ENCODE peak calls at places on chromosomes 16 and 17, in four cellular contexts. X is K562, T is Panc1, U is HepG2. E is an unnamed sample.

GRCh38 chr16:82938108-82938507 is 311.3 kb downstream of the CDH13 start:
- DNase-seq in X (no peak), T (no peak), U (no peak), E (no peak)

GRCh38 chr17:6098466-6099180 is 28.4 kb downstream of the WSCD1 start:
- DNase-seq in X (no peak), T (no peak), U (no peak), E (no peak)

GRCh38 chr16:57647136-57647875 is 18.9 kb downstream of the ADGRG1 start:
- DNase-seq in X (no peak), T (no peak), U (no peak), E (no peak)

GRCh38 chr17:50889528-50890118 is 23.5 kb upstream of the TOB1 start:
- DNase-seq in X (no peak), T (no peak), U (peak), E (no peak)

GRCh38 chr17:250487-251300 is 69.2 kb upstream of the DOC2B start:
- DNase-seq in X (no peak), T (no peak), U (no peak), E (no peak)

GRCh38 chr17:74631468-74632195 is 8.1 kb upstream of the CD300E start:
- DNase-seq in X (no peak), T (no peak), U (no peak), E (no peak)

GRCh38 chr17:29573558-29573870 is 5.0 kb downstream of the TP53I13 start:
- DNase-seq in X (no peak), T (no peak), U (no peak), E (no peak)

GRCh38 chr16:79982356-79982755 is 381.8 kb upstream of the MAF start:
- DNase-seq in X (no peak), T (no peak), U (no peak), E (no peak)

GRCh38 chr17:74635418-74635817 is 11.9 kb upstream of the CD300E start:
- DNase-seq in X (no peak), T (no peak), U (no peak), E (no peak)

GRCh38 chr16:84115919-84116719 is 623 bp downstream of the MBTPS1 start:
- DNase-seq in X (no peak), T (no peak), U (peak), E (no peak)

GRCh38 chr17:3794890-3795757 is 5.9 kb downstream of the ITGAE start:
- DNase-seq in X (no peak), T (no peak), U (peak), E (no peak)

GRCh38 chr16:56603589-56603988 is 4.8 kb upstream of the MT2A start:
- DNase-seq in X (no peak), T (no peak), U (peak), E (peak)

GRCh38 chr16:75011634-75012307 is 12.9 kb downstream of the ZNRF1 start:
- DNase-seq in X (no peak), T (no peak), U (no peak), E (peak)

GRCh38 chr17:29590979-29591736 is 1.7 kb upstream of the GIT1 start:
- DNase-seq in X (peak), T (no peak), U (peak), E (peak)

GRCh38 chr16:66832190-66832589 is 1.4 kb upstream of the NAE1 start:
- DNase-seq in X (no peak), T (no peak), U (no peak), E (no peak)

GRCh38 chr16:66832661-66833305 is 2.0 kb upstream of the NAE1 start:
- DNase-seq in X (no peak), T (no peak), U (no peak), E (no peak)

GRCh38 chr16:66830422-66831404 is at the start of gene NAE1:
- DNase-seq in X (peak), T (peak), U (peak), E (peak)

DNA sequence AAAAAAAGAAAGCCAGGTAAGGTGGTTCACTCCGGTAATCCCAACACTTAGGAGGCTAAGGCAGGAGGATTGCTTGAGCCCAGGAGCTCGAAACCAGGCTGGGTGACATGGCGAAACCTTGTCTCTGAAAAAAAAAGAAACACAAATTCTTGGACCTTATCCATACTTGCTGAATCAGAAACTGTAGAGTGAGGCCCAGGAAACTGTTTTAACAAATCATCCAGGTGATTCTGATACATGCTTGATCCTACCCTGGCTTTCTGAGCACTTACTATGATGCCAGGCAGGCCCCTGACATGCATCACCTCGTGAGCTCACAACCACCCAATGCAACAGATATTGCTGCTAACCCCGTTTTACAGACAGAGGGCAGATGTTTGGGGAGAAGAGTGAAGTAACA is 4.0 kb upstream of the NAE1 start:
- DNase-seq in X (no peak), T (no peak), U (no peak), E (no peak)
- TF ChIP-seq TCF7L2 in X (no peak), T (no peak), U (no peak), E (no peak)

GRCh38 chr17:57636274-57636673 is 108.8 kb downstream of the CCDC182 start:
- DNase-seq in X (no peak), T (no peak), U (no peak), E (no peak)

GRCh38 chr17:57632294-57632693 is 112.8 kb downstream of the CCDC182 start:
- DNase-seq in X (no peak), T (no peak), U (no peak), E (no peak)

GRCh38 chr17:57633236-57633635 is 111.9 kb downstream of the CCDC182 start:
- DNase-seq in X (no peak), T (no peak), U (no peak), E (no peak)

GRCh38 chr17:57636985-57637667 is 108.0 kb downstream of the CCDC182 start:
- DNase-seq in X (no peak), T (no peak), U (no peak), E (no peak)

GRCh38 chr17:57634713-57635465 is 110.2 kb downstream of the CCDC182 start:
- DNase-seq in X (peak), T (no peak), U (no peak), E (peak)
- TF ChIP-seq TCF7L2 in X (no peak), T (no peak), U (no peak), E (no peak)

GRCh38 chr16:67720236-67720635 is 1.1 kb upstream of the GFOD2 start:
- DNase-seq in X (no peak), T (no peak), U (no peak), E (no peak)

GRCh38 chr16:67719778-67720144 is 645 bp upstream of the GFOD2 start:
- DNase-seq in X (peak), T (no peak), U (peak), E (no peak)

GRCh38 chr16:67726106-67727034 is 7.3 kb upstream of the GFOD2 start:
- DNase-seq in X (no peak), T (no peak), U (peak), E (no peak)

GRCh38 chr16:67723940-67724339 is 4.8 kb upstream of the GFOD2 start:
- DNase-seq in X (no peak), T (no peak), U (no peak), E (no peak)

GRCh38 chr16:67723151-67723915 is 4.2 kb upstream of the GFOD2 start:
- DNase-seq in X (no peak), T (no peak), U (no peak), E (no peak)
- TF ChIP-seq TCF7L2 in X (no peak), T (no peak), U (no peak), E (no peak)

GRCh38 chr17:1420163-1420562 is 20.1 kb upstream of the YWHAE start:
- DNase-seq in X (no peak), T (no peak), U (no peak), E (no peak)

GRCh38 chr17:1420981-1421380 is 21.0 kb upstream of the YWHAE start:
- DNase-seq in X (no peak), T (no peak), U (no peak), E (no peak)

GRCh38 chr17:1422907-1423306 is 22.9 kb upstream of the YWHAE start:
- DNase-seq in X (no peak), T (peak), U (no peak), E (no peak)

GRCh38 chr17:1421470-1421869 is 21.4 kb upstream of the YWHAE start:
- DNase-seq in X (no peak), T (no peak), U (no peak), E (no peak)

GRCh38 chr17:1423456-1424135 is 23.6 kb upstream of the YWHAE start:
- DNase-seq in X (no peak), T (no peak), U (no peak), E (no peak)
- TF ChIP-seq TCF7L2 in X (no peak), T (no peak), U (no peak), E (no peak)

GRCh38 chr16:28912558-28912957 is 12.5 kb downstream of the RABEP2 start:
- DNase-seq in X (peak), T (no peak), U (no peak), E (no peak)

GRCh38 chr16:28914325-28914724 is 10.7 kb downstream of the RABEP2 start:
- DNase-seq in X (peak), T (no peak), U (no peak), E (no peak)

GRCh38 chr16:28915181-28915580 is 9.9 kb downstream of the RABEP2 start:
- DNase-seq in X (no peak), T (peak), U (no peak), E (no peak)

GRCh38 chr16:28905800-28906372 is 19.2 kb downstream of the RABEP2 start:
- DNase-seq in X (no peak), T (no peak), U (no peak), E (no peak)

GRCh38 chr16:28910046-28911031 is 14.7 kb downstream of the RABEP2 start:
- DNase-seq in X (no peak), T (no peak), U (no peak), E (peak)
- TF ChIP-seq TCF7L2 in X (no peak), T (no peak), U (no peak), E (peak)

DNA sequence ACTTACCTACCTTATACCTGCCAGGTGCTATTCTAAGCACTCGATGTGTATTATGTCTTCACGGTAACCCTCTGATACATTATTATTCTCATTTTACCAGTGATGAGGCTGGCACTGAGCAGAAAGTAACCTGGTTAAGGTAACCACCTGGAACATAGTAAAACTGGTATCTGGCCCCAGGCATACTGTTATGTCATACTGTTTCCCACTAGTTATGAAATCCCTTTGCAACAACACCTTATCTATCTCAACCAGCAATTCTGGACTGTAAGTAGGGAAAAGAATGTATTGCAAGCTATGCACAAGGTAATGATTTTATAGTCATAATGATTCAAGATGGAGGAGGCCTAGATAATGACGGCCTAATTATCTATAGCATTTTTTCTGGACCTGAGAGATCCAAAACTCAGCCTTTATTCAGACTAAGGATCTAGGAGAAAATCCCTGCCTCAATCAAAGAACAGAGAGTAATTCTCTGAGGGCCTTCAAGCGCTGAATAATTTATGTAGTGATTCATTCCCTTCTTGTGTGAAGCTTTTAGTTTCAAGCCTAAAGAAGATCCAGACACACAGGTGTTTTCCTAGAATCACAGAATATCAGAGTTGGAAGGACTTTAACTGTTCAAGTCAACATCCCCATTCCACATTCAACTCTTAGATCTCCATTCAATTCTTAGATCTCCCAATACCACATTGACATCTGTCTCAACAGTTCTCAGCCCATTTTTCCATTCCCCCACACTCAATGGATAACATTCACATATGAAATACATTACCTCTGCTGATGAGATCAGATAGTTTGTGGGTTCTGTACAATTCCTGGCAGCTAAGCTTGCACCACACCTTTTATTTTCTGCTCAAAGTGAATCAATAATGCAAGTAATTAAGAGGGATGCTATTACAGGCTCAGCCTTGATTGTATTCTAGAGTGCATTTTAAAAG is 14.9 kb upstream of the MMD start:
- DNase-seq in X (no peak), T (no peak), U (no peak), E (no peak)
- TF ChIP-seq TCF7L2 in X (no peak), T (no peak), U (no peak), E (no peak)

GRCh38 chr17:44309472-44309871 is 1.1 kb downstream of the RUNDC3A start:
- DNase-seq in X (no peak), T (no peak), U (no peak), E (no peak)

GRCh38 chr17:44310188-44310587 is 1.8 kb downstream of the RUNDC3A start:
- DNase-seq in X (no peak), T (no peak), U (no peak), E (no peak)

GRCh38 chr17:44308865-44309264 is 464 bp downstream of the RUNDC3A start:
- DNase-seq in X (no peak), T (no peak), U (no peak), E (no peak)

GRCh38 chr17:44308320-44308818 is at the start of gene RUNDC3A:
- DNase-seq in X (peak), T (no peak), U (peak), E (peak)

GRCh38 chr17:44307387-44308186 is 814 bp upstream of the RUNDC3A start:
- DNase-seq in X (no peak), T (no peak), U (no peak), E (no peak)
- TF ChIP-seq TCF7L2 in X (no peak), T (no peak), U (no peak), E (no peak)

DNA sequence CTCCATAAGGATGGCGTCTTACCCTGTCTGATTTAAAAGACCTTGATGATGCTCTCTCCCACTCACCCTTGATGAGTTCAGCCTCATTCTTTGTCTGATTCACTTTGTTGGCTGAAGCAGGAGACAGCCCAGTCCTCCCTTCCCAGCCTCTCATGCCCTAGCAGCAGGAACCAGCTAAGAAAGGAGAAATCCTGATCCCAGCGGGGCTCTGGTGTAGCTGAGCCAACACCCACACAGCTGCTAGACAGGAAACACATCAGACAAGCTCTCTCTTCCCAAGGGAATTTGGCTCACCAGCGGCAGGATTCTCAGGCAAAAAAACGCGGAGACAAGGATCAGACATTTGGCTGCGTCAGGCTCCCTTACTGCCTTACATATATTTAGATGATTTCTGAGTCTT is 211.5 kb downstream of the CDH11 start:
- DNase-seq in X (no peak), T (no peak), U (no peak), E (no peak)
- TF ChIP-seq TCF7L2 in X (no peak), T (no peak), U (no peak), E (no peak)

GRCh38 chr17:65101371-65101770 is 35.8 kb upstream of the RGS9 start:
- DNase-seq in X (no peak), T (no peak), U (no peak), E (no peak)

GRCh38 chr17:65102235-65102634 is 34.9 kb upstream of the RGS9 start:
- DNase-seq in X (no peak), T (no peak), U (no peak), E (no peak)

GRCh38 chr17:65103896-65104295 is 33.3 kb upstream of the RGS9 start:
- DNase-seq in X (no peak), T (no peak), U (no peak), E (no peak)

GRCh38 chr17:65103431-65103830 is 33.7 kb upstream of the RGS9 start:
- DNase-seq in X (no peak), T (no peak), U (no peak), E (no peak)

DNA sequence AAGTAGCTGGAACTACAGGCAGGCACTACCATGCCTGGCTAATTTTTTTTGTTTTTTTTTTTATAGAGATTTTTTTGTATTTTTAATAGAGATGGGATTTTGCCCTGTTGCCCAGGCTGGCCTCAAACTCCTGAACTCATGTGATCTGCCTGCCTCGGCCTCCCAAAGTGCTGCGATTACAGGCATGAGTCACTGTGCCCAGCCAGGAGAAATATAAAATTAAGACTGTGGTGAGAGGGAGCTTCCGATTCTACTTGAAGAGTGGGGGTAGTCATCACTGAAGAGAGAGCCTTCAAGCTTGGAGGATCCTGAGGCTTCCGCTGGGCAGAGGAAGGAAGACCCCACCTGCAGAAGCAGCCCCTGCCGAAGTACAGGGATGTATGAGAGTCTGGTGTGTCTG is 34.4 kb upstream of the RGS9 start:
- DNase-seq in X (no peak), T (no peak), U (no peak), E (no peak)
- TF ChIP-seq TCF7L2 in X (no peak), T (no peak), U (no peak), E (no peak)

GRCh38 chr16:27175888-27176287 is 27.4 kb upstream of the KDM8 start:
- DNase-seq in X (peak), T (no peak), U (no peak), E (no peak)

GRCh38 chr16:27179500-27180072 is 23.7 kb upstream of the KDM8 start:
- DNase-seq in X (peak), T (no peak), U (peak), E (peak)

GRCh38 chr16:27177031-27177774 is 26.1 kb upstream of the KDM8 start:
- DNase-seq in X (no peak), T (peak), U (no peak), E (no peak)

GRCh38 chr16:27181020-27181419 is 22.3 kb upstream of the KDM8 start:
- DNase-seq in X (no peak), T (no peak), U (no peak), E (no peak)
- TF ChIP-seq TCF7L2 in X (no peak), T (no peak), U (no peak), E (no peak)

E was measured in HCT116.